ENCODE peak calls at places on chromosome 13, in five cellular contexts. N, P, M, T and G are unnamed samples.

GRCh38 chr13:23159205-23159586 is 21.6 kb upstream of the SGCG start:
- DNase-seq in N (peak), P (peak), M (peak), T (no peak), G (no peak)

GRCh38 chr13:71877280-71877653 is 10.3 kb upstream of the DACH1 start:
- DNase-seq in N (no peak), P (peak), M (peak), T (peak), G (peak)

GRCh38 chr13:24148414-24149305 is 11.9 kb upstream of the SPATA13 start:
- DNase-seq in N (peak), P (peak), M (no peak), T (peak), G (peak)

GRCh38 chr13:47829684-47830083 is 171.4 kb downstream of the SUCLA2 start:
- DNase-seq in N (peak), P (no peak), M (no peak), T (no peak), G (peak)

GRCh38 chr13:94056362-94056990 is 423.0 kb downstream of the DCT start:
- DNase-seq in N (peak), P (no peak), M (no peak), T (no peak), G (peak)

GRCh38 chr13:25179810-25180437 is 7.8 kb upstream of the AMER2 start:
- DNase-seq in N (no peak), P (no peak), M (no peak), T (no peak), G (no peak)

GRCh38 chr13:66795636-66796035 is 434.5 kb downstream of the PCDH9 start:
- DNase-seq in N (no peak), P (no peak), M (no peak), T (no peak), G (no peak)

GRCh38 chr13:111904701-111905608 is 162.0 kb upstream of the SOX1 start:
- DNase-seq in N (no peak), P (peak), M (no peak), T (no peak), G (no peak)

GRCh38 chr13:48643159-48643558 is 10.6 kb upstream of the CYSLTR2 start:
- DNase-seq in N (no peak), P (no peak), M (no peak), T (no peak), G (no peak)

GRCh38 chr13:113406321-113407102 is 42.6 kb upstream of the GRTP1 start:
- DNase-seq in N (no peak), P (peak), M (no peak), T (no peak), G (no peak)

GRCh38 chr13:85828094-85828684 is 29.0 kb upstream of the SLITRK6 start:
- DNase-seq in N (peak), P (no peak), M (no peak), T (no peak), G (peak)

GRCh38 chr13:23386533-23386932 is 47.0 kb downstream of the SACS start:
- DNase-seq in N (no peak), P (no peak), M (no peak), T (no peak), G (no peak)

GRCh38 chr13:36681894-36682624 is 8.2 kb downstream of the SERTM1 start:
- DNase-seq in N (no peak), P (no peak), M (no peak), T (no peak), G (no peak)

GRCh38 chr13:39144941-39145533 is 106.8 kb downstream of the NHLRC3 start:
- DNase-seq in N (peak), P (peak), M (peak), T (peak), G (peak)

GRCh38 chr13:34698953-34699352 is 243.1 kb upstream of the NBEA start:
- DNase-seq in N (no peak), P (no peak), M (no peak), T (no peak), G (no peak)

GRCh38 chr13:24922390-24923304 is 158.7 kb downstream of the RNF17 start:
- DNase-seq in N (peak), P (peak), M (peak), T (peak), G (peak)

GRCh38 chr13:47409778-47410177 is 512.9 kb upstream of the HTR2A start:
- DNase-seq in N (no peak), P (no peak), M (no peak), T (no peak), G (no peak)

GRCh38 chr13:96091932-96092253 is 2.0 kb downstream of the HS6ST3 start:
- DNase-seq in N (no peak), P (no peak), M (no peak), T (no peak), G (no peak)

GRCh38 chr13:86725105-86725504 is 925.9 kb upstream of the SLITRK6 start:
- DNase-seq in N (no peak), P (peak), M (no peak), T (no peak), G (no peak)

GRCh38 chr13:46321494-46322225 is 65.4 kb downstream of the RUBCNL start:
- DNase-seq in N (peak), P (peak), M (peak), T (peak), G (peak)

GRCh38 chr13:80654638-80655249 is 313.8 kb upstream of the SPRY2 start:
- DNase-seq in N (no peak), P (no peak), M (no peak), T (no peak), G (no peak)

GRCh38 chr13:40974460-40975407 is 44.4 kb downstream of the ELF1 start:
- DNase-seq in N (peak), P (peak), M (peak), T (no peak), G (peak)

DNA sequence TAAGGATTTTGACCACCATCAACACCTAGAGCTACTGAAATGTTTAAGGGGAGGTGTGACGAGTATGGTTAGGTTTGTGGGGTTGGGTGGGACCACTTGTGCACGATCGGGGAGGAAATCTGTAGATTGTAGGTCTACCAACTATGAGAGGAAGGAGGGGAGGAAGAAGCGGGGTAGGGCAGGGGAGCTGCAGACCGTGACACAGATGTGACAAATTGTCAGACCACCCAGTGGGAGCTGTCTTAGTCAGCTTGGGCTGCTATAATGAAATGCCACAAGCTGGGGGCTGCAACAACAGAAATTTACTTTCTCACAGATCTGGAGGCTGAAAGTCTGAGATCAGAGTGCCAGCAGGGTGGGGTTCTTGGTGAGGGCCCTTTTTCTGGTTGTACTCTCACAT is 62.2 kb upstream of the ARGLU1 start:
- DNase-seq in N (no peak), P (no peak), M (no peak), T (no peak), G (no peak)
- H3K23ac ChIP-seq in N (no peak), P (no peak), M (no peak), T (no peak), G (no peak)

GRCh38 chr13:44404261-44405139 is 30.9 kb downstream of the SERP2 start:
- DNase-seq in N (no peak), P (peak), M (no peak), T (no peak), G (no peak)
- H3K14ac ChIP-seq in N (no peak), P (peak), M (no peak), T (peak), G (no peak)

DNA sequence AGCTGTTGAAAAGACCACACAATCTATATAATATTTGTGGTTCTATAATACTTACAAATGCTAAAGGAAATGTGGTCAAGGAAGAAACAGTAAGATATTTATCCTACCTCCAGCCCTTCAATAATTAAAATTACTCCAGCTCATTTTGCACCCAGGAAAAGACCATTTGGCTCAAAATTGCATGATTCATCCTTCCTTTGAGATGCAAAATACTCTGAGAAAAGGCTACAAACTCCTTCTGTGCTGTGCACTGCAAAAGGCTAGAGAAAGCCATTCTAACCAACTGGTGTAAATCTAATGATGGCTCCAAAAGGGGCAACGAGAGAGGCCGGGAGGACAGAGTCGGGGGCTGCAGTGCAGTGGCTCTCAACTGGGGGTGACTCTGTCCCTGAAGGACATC is 32.7 kb downstream of the SLC7A1 start:
- DNase-seq in N (no peak), P (no peak), M (no peak), T (no peak), G (no peak)
- H3K23ac ChIP-seq in N (no peak), P (no peak), M (no peak), T (no peak), G (no peak)

DNA sequence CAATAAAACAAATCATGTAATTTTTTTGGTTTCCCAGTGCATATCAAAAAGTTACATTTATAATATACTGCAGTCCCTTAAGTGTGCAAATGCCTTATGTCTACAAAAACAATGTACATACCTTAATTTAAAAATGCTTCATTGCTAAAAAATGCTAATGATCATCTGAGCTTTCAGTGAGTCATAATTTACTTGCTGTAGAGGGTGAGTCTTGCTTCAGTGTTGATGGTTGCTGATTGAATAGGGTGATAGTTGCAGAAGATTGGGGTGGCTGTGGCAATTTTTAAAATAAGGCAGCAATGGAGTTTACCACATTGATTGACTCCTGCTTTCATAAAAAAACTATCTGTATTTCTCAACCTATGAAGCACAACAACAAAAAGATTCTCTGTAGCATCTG is 613.9 kb downstream of the TBC1D4 start:
- DNase-seq in N (no peak), P (no peak), M (no peak), T (no peak), G (no peak)
- H3K14ac ChIP-seq in N (no peak), P (no peak), M (no peak), T (no peak), G (no peak)

DNA sequence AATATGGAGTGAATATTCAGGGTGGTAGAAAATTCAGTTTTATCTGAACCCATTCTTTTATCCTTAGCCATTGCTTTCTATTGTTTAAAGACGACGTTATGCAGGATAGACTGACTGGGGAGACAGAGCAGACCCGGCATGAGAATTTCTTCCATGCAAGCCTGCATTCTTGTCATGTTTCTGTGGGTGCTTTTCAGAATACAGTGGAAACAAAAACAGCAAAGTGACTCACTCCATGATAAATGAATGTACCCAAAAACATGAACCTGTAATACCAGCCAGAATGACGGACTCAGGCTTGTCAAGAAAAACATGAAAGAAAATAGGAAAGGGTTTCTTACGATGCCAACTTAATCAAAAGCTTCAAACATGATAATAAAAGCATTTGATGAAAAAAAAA is 924.0 kb downstream of the EFNB2 start:
- DNase-seq in N (peak), P (no peak), M (no peak), T (no peak), G (peak)
- H3K23ac ChIP-seq in N (no peak), P (no peak), M (no peak), T (no peak), G (no peak)

GRCh38 chr13:42549555-42549941 is 24.4 kb upstream of the TNFSF11 start:
- DNase-seq in N (no peak), P (no peak), M (no peak), T (no peak), G (peak)

GRCh38 chr13:42548731-42549554 is 25.0 kb upstream of the TNFSF11 start:
- DNase-seq in N (no peak), P (no peak), M (no peak), T (peak), G (peak)

GRCh38 chr13:42547615-42548014 is 26.3 kb upstream of the TNFSF11 start:
- DNase-seq in N (no peak), P (no peak), M (no peak), T (no peak), G (no peak)

GRCh38 chr13:42544246-42544915 is 29.6 kb upstream of the TNFSF11 start:
- DNase-seq in N (no peak), P (no peak), M (no peak), T (no peak), G (peak)

GRCh38 chr13:42545842-42546241 is 28.1 kb upstream of the TNFSF11 start:
- DNase-seq in N (no peak), P (no peak), M (no peak), T (no peak), G (no peak)
- H3K14ac ChIP-seq in N (no peak), P (no peak), M (no peak), T (no peak), G (no peak)